ENCODE peak calls at places on chromosomes 13 and 19, in four cellular contexts. One of them, this sample, is unnamed.

GRCh38 chr13:82323101-82323500 is 1559.2 kb downstream of the SLITRK1 start:
- DNase-seq in neural progenitor cell: no peak
- DNase-seq in K562: no peak
- DNase-seq in astrocyte: no peak
- DNase-seq in this sample: no peak

GRCh38 chr19:12626958-12627357 is 16.2 kb downstream of the ZNF791 start:
- DNase-seq in neural progenitor cell: no peak
- DNase-seq in astrocyte: no peak
- DNase-seq in K562: no peak
- DNase-seq in this sample: no peak

GRCh38 chr19:4679416-4679815 is 9.3 kb upstream of the MYDGF start:
- DNase-seq in neural progenitor cell: no peak
- DNase-seq in astrocyte: no peak
- DNase-seq in K562: no peak
- DNase-seq in this sample: no peak

GRCh38 chr19:870963-871401 is 11.5 kb downstream of the CFD start:
- DNase-seq in K562: no peak
- DNase-seq in neural progenitor cell: no peak
- DNase-seq in astrocyte: peak
- DNase-seq in this sample: no peak

GRCh38 chr19:13095934-13096890 is 6.4 kb downstream of the LYL1 start:
- DNase-seq in neural progenitor cell: peak
- DNase-seq in K562: peak
- DNase-seq in astrocyte: no peak
- DNase-seq in this sample: peak

GRCh38 chr19:29694166-29694565 is 20.9 kb downstream of the C19orf12 start:
- DNase-seq in astrocyte: no peak
- DNase-seq in neural progenitor cell: no peak
- DNase-seq in K562: no peak
- DNase-seq in this sample: no peak

GRCh38 chr19:46461537-46461936 is 9.8 kb downstream of the PNMA8A start:
- DNase-seq in astrocyte: no peak
- DNase-seq in neural progenitor cell: no peak
- DNase-seq in K562: no peak
- DNase-seq in this sample: no peak

GRCh38 chr13:112984954-112985802 is 16.2 kb downstream of the MCF2L start:
- DNase-seq in astrocyte: no peak
- DNase-seq in K562: no peak
- DNase-seq in neural progenitor cell: no peak
- DNase-seq in this sample: no peak

GRCh38 chr13:102333320-102334181 is 68.3 kb downstream of the FGF14 start:
- DNase-seq in neural progenitor cell: peak
- DNase-seq in astrocyte: no peak
- DNase-seq in K562: no peak
- DNase-seq in this sample: no peak

GRCh38 chr13:29526741-29527140 is 68.7 kb downstream of the SLC7A1 start:
- DNase-seq in astrocyte: no peak
- DNase-seq in K562: no peak
- DNase-seq in neural progenitor cell: no peak
- DNase-seq in this sample: no peak

GRCh38 chr13:29527511-29527910 is 68.0 kb downstream of the SLC7A1 start:
- DNase-seq in astrocyte: no peak
- DNase-seq in K562: no peak
- DNase-seq in neural progenitor cell: no peak
- DNase-seq in this sample: no peak

GRCh38 chr13:29524641-29525040 is 70.8 kb downstream of the SLC7A1 start:
- DNase-seq in astrocyte: no peak
- DNase-seq in K562: no peak
- DNase-seq in neural progenitor cell: no peak
- DNase-seq in this sample: no peak

GRCh38 chr13:29524176-29524575 is 71.3 kb downstream of the SLC7A1 start:
- DNase-seq in K562: no peak
- DNase-seq in neural progenitor cell: no peak
- DNase-seq in astrocyte: no peak
- DNase-seq in this sample: no peak

DNA sequence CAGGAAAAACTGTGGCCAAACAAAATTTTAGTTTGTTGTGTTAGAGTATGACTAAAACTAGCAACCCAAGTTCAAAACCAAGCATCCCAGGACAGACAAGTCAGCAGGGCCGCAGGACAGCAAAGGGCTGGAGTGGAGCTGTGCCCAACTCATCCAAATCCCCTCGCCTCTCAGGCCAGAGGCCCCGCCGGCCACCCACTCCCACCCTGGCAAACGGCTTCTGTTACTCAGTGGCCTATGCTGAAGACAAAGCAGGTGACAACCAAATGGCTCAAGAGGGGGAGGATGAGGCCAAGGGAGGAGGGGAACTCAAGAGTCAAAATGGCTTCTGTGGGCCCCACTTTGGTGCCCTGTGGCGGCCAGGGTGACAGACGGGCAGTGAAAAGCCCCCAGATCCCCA is 69.7 kb downstream of the SLC7A1 start:
- DNase-seq in astrocyte: no peak
- DNase-seq in neural progenitor cell: no peak
- DNase-seq in K562: no peak
- DNase-seq in this sample: no peak
- H3K27ac ChIP-seq in astrocyte: no peak
- H3K27ac ChIP-seq in neural progenitor cell: no peak
- H3K27ac ChIP-seq in K562: no peak
- H3K27ac ChIP-seq in this sample: no peak

GRCh38 chr13:35225159-35225558 is 251.3 kb downstream of the MAB21L1 start:
- DNase-seq in K562: no peak
- DNase-seq in astrocyte: no peak
- DNase-seq in neural progenitor cell: peak
- DNase-seq in this sample: no peak
- H2AFZ ChIP-seq in K562: no peak
- H2AFZ ChIP-seq in astrocyte: no peak
- H2AFZ ChIP-seq in neural progenitor cell: no peak
- H2AFZ ChIP-seq in this sample: no peak

GRCh38 chr13:52600666-52601065 is 41.6 kb upstream of the HNRNPA1L2 start:
- DNase-seq in K562: no peak
- DNase-seq in astrocyte: no peak
- DNase-seq in neural progenitor cell: no peak
- DNase-seq in this sample: no peak

GRCh38 chr13:52597676-52598075 is 44.6 kb upstream of the HNRNPA1L2 start:
- DNase-seq in astrocyte: no peak
- DNase-seq in K562: no peak
- DNase-seq in neural progenitor cell: no peak
- DNase-seq in this sample: no peak

GRCh38 chr13:52599853-52600603 is 42.2 kb upstream of the HNRNPA1L2 start:
- DNase-seq in K562: no peak
- DNase-seq in astrocyte: peak
- DNase-seq in neural progenitor cell: peak
- DNase-seq in this sample: no peak

DNA sequence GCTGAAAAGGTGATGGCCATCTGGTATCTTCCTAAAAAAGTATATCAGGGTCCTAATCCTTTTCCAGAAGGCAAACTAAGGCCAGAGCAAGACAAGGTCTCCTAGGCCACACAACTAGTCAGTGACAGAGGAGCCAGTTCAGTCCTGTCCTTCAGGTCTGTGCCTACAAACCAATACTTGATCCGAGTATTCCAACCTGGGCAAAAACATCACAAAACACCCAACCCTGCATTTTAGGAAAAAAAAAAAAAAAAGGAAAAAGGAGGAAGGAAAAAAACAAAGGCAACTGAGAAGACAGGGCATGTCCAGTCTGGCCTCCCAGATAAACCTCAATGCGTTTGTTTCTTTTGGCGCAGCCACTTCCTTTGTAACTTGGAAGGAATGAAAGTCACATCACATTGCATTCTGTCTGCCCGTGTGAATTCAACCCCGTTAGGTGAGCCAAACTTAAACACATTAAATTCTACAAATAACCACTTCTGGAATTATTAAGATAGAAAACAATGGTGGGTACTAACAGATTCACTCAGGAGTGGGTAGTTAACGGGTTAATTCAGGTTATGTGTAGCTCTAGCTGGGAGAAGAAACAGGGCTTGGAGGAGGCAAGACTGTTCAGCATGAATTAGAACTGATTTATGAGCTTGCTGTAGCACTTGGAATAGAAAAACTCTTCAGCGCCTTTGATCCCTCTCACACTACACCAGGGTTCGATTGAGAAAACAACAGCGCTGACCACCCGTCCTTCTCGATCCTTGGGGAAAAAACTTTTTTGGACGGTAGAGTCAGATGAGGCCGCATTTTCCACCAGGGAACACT is 43.0 kb upstream of the HNRNPA1L2 start:
- DNase-seq in astrocyte: peak
- DNase-seq in neural progenitor cell: peak
- DNase-seq in K562: no peak
- DNase-seq in this sample: no peak
- H3K27ac ChIP-seq in astrocyte: peak
- H3K27ac ChIP-seq in neural progenitor cell: no peak
- H3K27ac ChIP-seq in K562: no peak
- H3K27ac ChIP-seq in this sample: no peak

GRCh38 chr13:89221557-89222158 is 1550.5 kb downstream of the SLITRK5 start:
- DNase-seq in K562: no peak
- DNase-seq in astrocyte: no peak
- DNase-seq in neural progenitor cell: no peak
- DNase-seq in this sample: no peak

DNA sequence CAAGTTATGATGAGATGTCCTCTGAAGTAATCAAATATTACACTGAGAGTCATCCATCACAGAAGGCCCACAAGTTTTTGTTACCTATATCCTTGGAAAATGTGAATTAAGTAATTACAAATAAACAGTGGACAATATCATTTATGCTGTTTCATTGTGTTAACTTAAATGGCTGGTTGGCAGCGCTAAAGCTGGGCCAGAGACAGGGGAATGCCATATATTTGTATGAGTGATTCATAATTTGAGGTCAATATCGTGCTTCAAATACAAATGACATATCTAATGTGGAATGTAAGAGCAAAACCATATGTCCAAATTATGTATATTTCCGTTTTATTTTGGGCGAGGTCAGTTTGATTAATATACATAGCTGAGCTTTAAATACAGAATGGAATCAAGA is 1556.2 kb downstream of the SLITRK5 start:
- DNase-seq in K562: no peak
- DNase-seq in astrocyte: peak
- DNase-seq in neural progenitor cell: no peak
- DNase-seq in this sample: no peak
- H2AFZ ChIP-seq in K562: no peak
- H2AFZ ChIP-seq in astrocyte: no peak
- H2AFZ ChIP-seq in neural progenitor cell: no peak
- H2AFZ ChIP-seq in this sample: peak

GRCh38 chr19:7596191-7596937 is 701 bp downstream of the CAMSAP3 start:
- DNase-seq in K562: no peak
- DNase-seq in neural progenitor cell: peak
- DNase-seq in astrocyte: no peak
- DNase-seq in this sample: no peak

GRCh38 chr19:7595466-7596133 is at the start of gene CAMSAP3:
- DNase-seq in neural progenitor cell: peak
- DNase-seq in astrocyte: no peak
- DNase-seq in K562: peak
- DNase-seq in this sample: peak

GRCh38 chr19:7600721-7601120 is 5.1 kb downstream of the CAMSAP3 start:
- DNase-seq in neural progenitor cell: no peak
- DNase-seq in K562: no peak
- DNase-seq in astrocyte: no peak
- DNase-seq in this sample: no peak

GRCh38 chr19:7597689-7598088 is 2.0 kb downstream of the CAMSAP3 start:
- DNase-seq in neural progenitor cell: no peak
- DNase-seq in K562: no peak
- DNase-seq in astrocyte: no peak
- DNase-seq in this sample: no peak

GRCh38 chr19:7598180-7598579 is 2.5 kb downstream of the CAMSAP3 start:
- DNase-seq in K562: no peak
- DNase-seq in astrocyte: no peak
- DNase-seq in neural progenitor cell: no peak
- DNase-seq in this sample: peak
- H3K27ac ChIP-seq in K562: no peak
- H3K27ac ChIP-seq in astrocyte: no peak
- H3K27ac ChIP-seq in neural progenitor cell: no peak
- H3K27ac ChIP-seq in this sample: no peak

DNA sequence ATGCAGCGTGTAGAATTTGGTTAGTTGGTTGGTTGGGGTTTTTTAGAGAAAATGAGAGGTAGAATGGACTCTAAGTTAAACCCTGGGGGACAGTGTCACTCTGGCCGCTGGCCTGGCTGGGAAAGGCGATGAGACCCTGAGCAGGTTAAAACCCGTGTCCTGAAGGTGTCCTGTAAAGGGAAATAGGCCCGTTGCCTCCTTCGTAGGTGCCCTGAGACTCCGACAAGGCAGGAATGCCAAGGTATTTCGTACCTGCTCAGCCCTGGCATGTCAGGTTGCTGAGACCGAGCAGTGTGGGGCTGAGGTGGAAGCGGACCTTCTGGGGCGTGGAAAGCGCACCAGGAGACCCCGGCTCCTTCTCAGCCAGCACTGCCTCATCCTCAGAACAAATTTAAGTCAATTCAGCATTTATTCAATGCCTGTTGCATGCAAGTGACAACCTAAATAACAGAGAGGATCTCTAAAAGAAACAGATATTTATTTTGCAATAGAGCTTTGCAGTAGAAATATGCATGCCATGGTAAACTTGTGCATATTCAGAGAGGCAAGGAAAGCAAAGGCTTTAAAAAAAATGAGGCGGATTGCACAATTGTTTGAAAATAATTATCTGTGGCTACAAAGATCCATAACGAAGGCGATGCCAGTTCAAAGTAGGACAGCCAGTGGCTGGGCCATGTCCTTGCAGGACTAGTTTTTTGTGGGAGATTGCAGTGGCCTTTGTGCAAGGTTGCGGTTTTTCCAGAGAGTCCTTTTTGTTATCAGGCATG is 1.4 kb upstream of the RAB20 start:
- DNase-seq in neural progenitor cell: no peak
- DNase-seq in astrocyte: no peak
- DNase-seq in K562: peak
- DNase-seq in this sample: no peak
- H2AFZ ChIP-seq in neural progenitor cell: no peak
- H2AFZ ChIP-seq in astrocyte: no peak
- H2AFZ ChIP-seq in K562: no peak
- H2AFZ ChIP-seq in this sample: no peak

DNA sequence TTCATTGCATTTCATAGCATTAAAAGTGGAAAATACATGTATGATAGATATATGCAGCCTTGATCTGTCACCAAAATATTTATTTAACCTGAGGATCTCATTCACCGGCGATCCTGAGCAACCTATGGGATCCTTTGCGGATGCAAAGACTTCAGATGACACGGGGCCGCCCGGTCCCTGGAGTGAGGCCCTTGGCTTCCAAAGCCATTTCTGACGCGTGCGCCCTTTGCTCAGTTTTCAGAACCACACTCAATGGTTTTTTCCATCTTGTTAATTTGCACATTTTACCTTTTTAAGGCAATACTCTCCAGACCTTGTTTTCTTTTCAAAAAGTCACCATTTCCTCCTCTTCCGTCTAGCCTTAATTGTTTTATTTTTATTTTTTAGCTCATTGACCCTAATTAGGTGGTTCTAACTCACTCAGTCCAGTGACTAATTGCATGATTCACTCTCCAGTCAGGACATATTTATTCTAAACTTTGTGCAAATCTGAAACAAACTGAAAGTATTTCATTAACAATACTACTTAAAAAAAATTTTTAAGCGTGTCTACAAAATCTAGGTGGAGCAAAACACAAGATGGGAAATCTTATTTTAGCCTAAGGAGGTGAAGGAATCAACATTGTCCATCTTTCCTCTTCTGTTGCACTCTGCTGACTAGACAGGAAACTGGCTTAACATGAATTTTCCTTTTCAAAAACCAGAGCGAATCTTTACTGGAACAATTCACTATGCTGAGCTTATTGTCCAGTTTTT is 47.9 kb downstream of the COL4A1 start:
- DNase-seq in astrocyte: peak
- DNase-seq in K562: no peak
- DNase-seq in neural progenitor cell: no peak
- DNase-seq in this sample: no peak
- H3K27ac ChIP-seq in astrocyte: peak
- H3K27ac ChIP-seq in K562: no peak
- H3K27ac ChIP-seq in neural progenitor cell: no peak
- H3K27ac ChIP-seq in this sample: no peak

This sample was measured in Karpas-422.